ENCODE peak calls at places on chromosome X, in five cellular contexts. W, O, Q, K and A are unnamed samples.

GRCh38 chrX:40755291-40756249 is 20.2 kb upstream of the MED14 start:
- DNase-seq in W (no peak), O (no peak), Q (peak; percentile 33), K (no peak), A (no peak)

GRCh38 chrX:154542723-154543424 is 3.8 kb downstream of the G6PD start:
- DNase-seq in W (no peak), O (no peak), Q (no peak), K (no peak), A (no peak)

GRCh38 chrX:115584715-115585114 is 23.7 kb downstream of the PLS3 start:
- DNase-seq in W (no peak), O (no peak), Q (peak; percentile 78), K (peak; percentile 69), A (no peak)

GRCh38 chrX:101449279-101449678 is 36.0 kb upstream of the ARMCX4 start:
- DNase-seq in W (no peak), O (no peak), Q (no peak), K (no peak), A (no peak)

GRCh38 chrX:13476384-13476783 is 93.0 kb upstream of the EGFL6 start:
- DNase-seq in W (no peak), O (no peak), Q (no peak), K (no peak), A (peak; percentile 10)

GRCh38 chrX:30893206-30893605 is 4.2 kb upstream of the TAB3 start:
- DNase-seq in W (no peak), O (no peak), Q (no peak), K (peak; percentile 24), A (no peak)

GRCh38 chrX:94695910-94696309 is 1021.9 kb downstream of the FAM133A start:
- DNase-seq in W (no peak), O (no peak), Q (no peak), K (no peak), A (no peak)

GRCh38 chrX:8147216-8147615 is 23.9 kb downstream of the VCX2 start:
- DNase-seq in W (no peak), O (no peak), Q (peak; percentile 3), K (no peak), A (no peak)

GRCh38 chrX:154599531-154599930 is 14.6 kb downstream of the CTAG1A start:
- DNase-seq in W (no peak), O (no peak), Q (no peak), K (no peak), A (no peak)

GRCh38 chrX:78104447-78105176 is 564 bp downstream of the PGK1 start:
- DNase-seq in W (no peak), O (no peak), Q (peak; percentile 50), K (peak; percentile 51), A (peak; percentile 15)

GRCh38 chrX:12819231-12819630 is 28.0 kb downstream of the PRPS2 start:
- DNase-seq in W (no peak), O (no peak), Q (no peak), K (peak; percentile 21), A (no peak)

GRCh38 chrX:146454363-146454762 is 355.2 kb upstream of the CXorf51B start:
- DNase-seq in W (no peak), O (no peak), Q (no peak), K (no peak), A (no peak)

GRCh38 chrX:52015794-52016193 is 53.2 kb downstream of the MAGED4B start:
- DNase-seq in W (no peak), O (no peak), Q (no peak), K (no peak), A (no peak)

GRCh38 chrX:98480606-98481005 is 1596.9 kb downstream of the RPA4 start:
- DNase-seq in W (no peak), O (no peak), Q (no peak), K (no peak), A (no peak)

GRCh38 chrX:10177620-10178019 is 20.8 kb downstream of the CLCN4 start:
- DNase-seq in W (no peak), O (no peak), Q (peak; percentile 74), K (peak; percentile 72), A (no peak)

GRCh38 chrX:64885850-64886249 is 90.4 kb downstream of the ZC4H2 start:
- DNase-seq in W (no peak), O (no peak), Q (no peak), K (no peak), A (peak; percentile 9)